ENCODE peak calls at places on chromosomes 4 and X, in eight cellular contexts. Q, H, V, F, X, J, A and S are unnamed samples.

GRCh38 chrX:40646489-40647306 is 663 bp downstream of the CXorf38 start:
- DNase-seq in Q (peak; percentile 16), H (no peak), V (peak; percentile 18), F (peak; percentile 39), X (peak; percentile 29), J (no peak), A (peak; percentile 8), S (peak; percentile 24)

GRCh38 chrX:100649550-100650356 is 5.8 kb downstream of the SRPX2 start:
- DNase-seq in Q (peak; percentile 18), H (no peak), V (peak; percentile 21), F (peak; percentile 38), X (no peak), J (no peak), A (no peak), S (peak; percentile 93)

GRCh38 chr4:47736555-47736954 is 101.3 kb downstream of the CORIN start:
- DNase-seq in Q (no peak), H (no peak), V (no peak), F (no peak), X (no peak), J (no peak), A (no peak), S (no peak)

GRCh38 chr4:112514079-112514448 is 1.9 kb downstream of the NEUROG2 start:
- DNase-seq in Q (no peak), H (no peak), V (peak; percentile 14), F (no peak), X (no peak), J (no peak), A (no peak), S (no peak)

GRCh38 chrX:97987979-97988378 is 1104.3 kb downstream of the RPA4 start:
- DNase-seq in Q (no peak), H (no peak), V (no peak), F (no peak), X (no peak), J (no peak), A (no peak), S (no peak)

GRCh38 chr4:8167291-8167690 is 8.7 kb upstream of the ABLIM2 start:
- DNase-seq in Q (no peak), H (no peak), V (no peak), F (no peak), X (no peak), J (no peak), A (no peak), S (no peak)

GRCh38 chrX:118181030-118181429 is 64.4 kb upstream of the KLHL13 start:
- DNase-seq in Q (peak; percentile 1), H (no peak), V (no peak), F (no peak), X (no peak), J (no peak), A (no peak), S (peak; percentile 79)

GRCh38 chr4:74308215-74308614 is at the start of gene EPGN:
- DNase-seq in Q (no peak), H (no peak), V (no peak), F (no peak), X (no peak), J (no peak), A (no peak), S (no peak)

GRCh38 chrX:53048169-53049126 is at the start of gene GPR173:
- DNase-seq in Q (peak; percentile 79), H (no peak), V (peak; percentile 41), F (peak; percentile 41), X (no peak), J (peak; percentile 62), A (peak; percentile 50), S (peak; percentile 63)

GRCh38 chr4:47217291-47217690 is 185.9 kb downstream of the GABRB1 start:
- DNase-seq in Q (no peak), H (no peak), V (no peak), F (no peak), X (no peak), J (no peak), A (no peak), S (no peak)

GRCh38 chr4:111556141-111556781 is 589.0 kb upstream of the FAM241A start:
- DNase-seq in Q (no peak), H (no peak), V (no peak), F (no peak), X (no peak), J (no peak), A (no peak), S (no peak)

GRCh38 chr4:152961752-152962117 is 25.6 kb downstream of the FHDC1 start:
- DNase-seq in Q (no peak), H (no peak), V (no peak), F (no peak), X (no peak), J (no peak), A (no peak), S (no peak)

GRCh38 chr4:99861120-99861905 is 32.9 kb downstream of the LAMTOR3 start:
- DNase-seq in Q (no peak), H (no peak), V (no peak), F (no peak), X (no peak), J (no peak), A (no peak), S (no peak)

GRCh38 chrX:63581390-63581789 is 203.6 kb downstream of the ARHGEF9 start:
- DNase-seq in Q (no peak), H (no peak), V (no peak), F (no peak), X (no peak), J (no peak), A (no peak), S (no peak)

GRCh38 chr4:186134254-186134653 is 29.8 kb downstream of the FAM149A start:
- DNase-seq in Q (peak; percentile 69), H (no peak), V (no peak), F (no peak), X (no peak), J (no peak), A (peak; percentile 39), S (no peak)

GRCh38 chr4:39621582-39621981 is 17.1 kb downstream of the SMIM14 start:
- DNase-seq in Q (no peak), H (no peak), V (no peak), F (peak; percentile 30), X (no peak), J (no peak), A (no peak), S (peak; percentile 72)

GRCh38 chrX:119880552-119881437 is 9.2 kb downstream of the NDUFA1 start:
- DNase-seq in Q (peak; percentile 11), H (no peak), V (peak; percentile 21), F (no peak), X (no peak), J (peak; percentile 1), A (no peak), S (peak; percentile 44)